ENCODE peak calls at places on chromosomes 4 and X, in four cellular contexts. One of them, this sample, is unnamed.

GRCh38 chr4:108492816-108493595 is 127.4 kb upstream of the RPL34 start:
- DNase-seq in naive thymus-derived CD8-positive, alpha-beta T cell: no peak
- DNase-seq in choroid plexus epithelial cell: peak
- DNase-seq in frontal cortex: no peak
- DNase-seq in this sample: peak

GRCh38 chr4:73451978-73452747 is 16.1 kb downstream of the AFP start:
- DNase-seq in naive thymus-derived CD8-positive, alpha-beta T cell: no peak
- DNase-seq in choroid plexus epithelial cell: no peak
- DNase-seq in frontal cortex: no peak
- DNase-seq in this sample: no peak

GRCh38 chr4:54100607-54101189 is 735 bp downstream of the GSX2 start:
- DNase-seq in naive thymus-derived CD8-positive, alpha-beta T cell: no peak
- DNase-seq in choroid plexus epithelial cell: no peak
- DNase-seq in frontal cortex: no peak
- DNase-seq in this sample: no peak

GRCh38 chrX:49988128-49988527 is 65.7 kb downstream of the CLCN5 start:
- DNase-seq in naive thymus-derived CD8-positive, alpha-beta T cell: no peak
- DNase-seq in choroid plexus epithelial cell: no peak
- DNase-seq in frontal cortex: no peak
- DNase-seq in this sample: no peak

GRCh38 chr4:8378776-8379175 is 61.7 kb downstream of the ACOX3 start:
- DNase-seq in naive thymus-derived CD8-positive, alpha-beta T cell: no peak
- DNase-seq in choroid plexus epithelial cell: no peak
- DNase-seq in frontal cortex: no peak
- DNase-seq in this sample: no peak

GRCh38 chrX:114532093-114532805 is 51.6 kb upstream of the HTR2C start:
- DNase-seq in naive thymus-derived CD8-positive, alpha-beta T cell: no peak
- DNase-seq in choroid plexus epithelial cell: no peak
- DNase-seq in frontal cortex: no peak
- DNase-seq in this sample: no peak

GRCh38 chr4:61500883-61501282 is 300.8 kb downstream of the ADGRL3 start:
- DNase-seq in naive thymus-derived CD8-positive, alpha-beta T cell: no peak
- DNase-seq in choroid plexus epithelial cell: peak
- DNase-seq in frontal cortex: no peak
- DNase-seq in this sample: no peak

GRCh38 chrX:47093248-47093647 is 15.0 kb downstream of the RGN start:
- DNase-seq in naive thymus-derived CD8-positive, alpha-beta T cell: no peak
- DNase-seq in choroid plexus epithelial cell: peak
- DNase-seq in frontal cortex: no peak
- DNase-seq in this sample: no peak

GRCh38 chr4:53322696-53323095 is 43.2 kb downstream of the SCFD2 start:
- DNase-seq in naive thymus-derived CD8-positive, alpha-beta T cell: no peak
- DNase-seq in choroid plexus epithelial cell: no peak
- DNase-seq in frontal cortex: no peak
- DNase-seq in this sample: no peak

GRCh38 chr4:53484911-53485459 is 106.3 kb downstream of the LNX1 start:
- DNase-seq in naive thymus-derived CD8-positive, alpha-beta T cell: no peak
- DNase-seq in choroid plexus epithelial cell: no peak
- DNase-seq in frontal cortex: no peak
- DNase-seq in this sample: no peak

GRCh38 chrX:9874483-9874882 is 88.3 kb downstream of the SHROOM2 start:
- DNase-seq in naive thymus-derived CD8-positive, alpha-beta T cell: no peak
- DNase-seq in choroid plexus epithelial cell: no peak
- DNase-seq in frontal cortex: no peak
- DNase-seq in this sample: no peak

This sample was measured in CD4-positive, alpha-beta T cell.